ENCODE peak calls at places on chromosome 22, in eight cellular contexts. One of them, this sample, is unnamed.

GRCh38 chr22:39962071-39962470 is 1.9 kb downstream of the TMA7B start:
- DNase-seq in stimulated activated naive CD4-positive, alpha-beta T cell: no peak
- DNase-seq in Right ventricle myocardium superior: no peak
- DNase-seq in heart right ventricle: no peak
- DNase-seq in NCI-H1930: no peak
- DNase-seq in CD8-positive, alpha-beta memory T cell: no peak
- DNase-seq in activated T-helper 1 cell treated with anti-CD3 and anti-CD28 coated beads, Interleukin-2, amount 50 U/mL, for 16 hours: no peak
- DNase-seq in nephron progenitor cell: no peak
- DNase-seq in this sample: no peak

GRCh38 chr22:49077586-49077985 is 750.1 kb downstream of the BRD1 start:
- DNase-seq in nephron progenitor cell: no peak
- DNase-seq in heart right ventricle: no peak
- DNase-seq in Right ventricle myocardium superior: no peak
- DNase-seq in activated T-helper 1 cell treated with anti-CD3 and anti-CD28 coated beads, Interleukin-2, amount 50 U/mL, for 16 hours: no peak
- DNase-seq in stimulated activated naive CD4-positive, alpha-beta T cell: no peak
- DNase-seq in CD8-positive, alpha-beta memory T cell: no peak
- DNase-seq in NCI-H1930: no peak
- DNase-seq in this sample: no peak

GRCh38 chr22:26364066-26365015 is 64.7 kb upstream of the ASPHD2 start:
- DNase-seq in stimulated activated naive CD4-positive, alpha-beta T cell: peak; percentile 50
- DNase-seq in CD8-positive, alpha-beta memory T cell: peak; percentile 22
- DNase-seq in nephron progenitor cell: peak; percentile 70
- DNase-seq in heart right ventricle: peak; percentile 17
- DNase-seq in NCI-H1930: peak; percentile 68
- DNase-seq in Right ventricle myocardium superior: peak; percentile 47
- DNase-seq in activated T-helper 1 cell treated with anti-CD3 and anti-CD28 coated beads, Interleukin-2, amount 50 U/mL, for 16 hours: peak; percentile 17
- DNase-seq in this sample: peak; percentile 62

GRCh38 chr22:20763630-20764029 is 10.3 kb upstream of the SERPIND1 start:
- DNase-seq in NCI-H1930: no peak
- DNase-seq in activated T-helper 1 cell treated with anti-CD3 and anti-CD28 coated beads, Interleukin-2, amount 50 U/mL, for 16 hours: no peak
- DNase-seq in CD8-positive, alpha-beta memory T cell: no peak
- DNase-seq in stimulated activated naive CD4-positive, alpha-beta T cell: no peak
- DNase-seq in heart right ventricle: no peak
- DNase-seq in Right ventricle myocardium superior: no peak
- DNase-seq in nephron progenitor cell: no peak
- DNase-seq in this sample: no peak

GRCh38 chr22:47967841-47968240 is 1205.4 kb downstream of the TBC1D22A start:
- DNase-seq in stimulated activated naive CD4-positive, alpha-beta T cell: no peak
- DNase-seq in heart right ventricle: no peak
- DNase-seq in nephron progenitor cell: no peak
- DNase-seq in Right ventricle myocardium superior: no peak
- DNase-seq in NCI-H1930: no peak
- DNase-seq in activated T-helper 1 cell treated with anti-CD3 and anti-CD28 coated beads, Interleukin-2, amount 50 U/mL, for 16 hours: no peak
- DNase-seq in CD8-positive, alpha-beta memory T cell: no peak
- DNase-seq in this sample: no peak

GRCh38 chr22:24159650-24160049 is 21.6 kb upstream of the SUSD2 start:
- DNase-seq in heart right ventricle: no peak
- DNase-seq in stimulated activated naive CD4-positive, alpha-beta T cell: no peak
- DNase-seq in Right ventricle myocardium superior: peak; percentile 59
- DNase-seq in activated T-helper 1 cell treated with anti-CD3 and anti-CD28 coated beads, Interleukin-2, amount 50 U/mL, for 16 hours: no peak
- DNase-seq in NCI-H1930: no peak
- DNase-seq in CD8-positive, alpha-beta memory T cell: no peak
- DNase-seq in nephron progenitor cell: no peak
- DNase-seq in this sample: no peak

GRCh38 chr22:43257549-43257948 is 70.6 kb upstream of the TTLL12 start:
- DNase-seq in CD8-positive, alpha-beta memory T cell: no peak
- DNase-seq in nephron progenitor cell: no peak
- DNase-seq in Right ventricle myocardium superior: no peak
- DNase-seq in NCI-H1930: no peak
- DNase-seq in heart right ventricle: no peak
- DNase-seq in activated T-helper 1 cell treated with anti-CD3 and anti-CD28 coated beads, Interleukin-2, amount 50 U/mL, for 16 hours: no peak
- DNase-seq in stimulated activated naive CD4-positive, alpha-beta T cell: no peak
- DNase-seq in this sample: no peak

GRCh38 chr22:47625013-47625385 is 862.5 kb downstream of the TBC1D22A start:
- DNase-seq in activated T-helper 1 cell treated with anti-CD3 and anti-CD28 coated beads, Interleukin-2, amount 50 U/mL, for 16 hours: no peak
- DNase-seq in stimulated activated naive CD4-positive, alpha-beta T cell: no peak
- DNase-seq in CD8-positive, alpha-beta memory T cell: no peak
- DNase-seq in NCI-H1930: no peak
- DNase-seq in heart right ventricle: no peak
- DNase-seq in Right ventricle myocardium superior: no peak
- DNase-seq in nephron progenitor cell: no peak
- DNase-seq in this sample: no peak

GRCh38 chr22:32572741-32573140 is 98.1 kb downstream of the FBXO7 start:
- DNase-seq in CD8-positive, alpha-beta memory T cell: no peak
- DNase-seq in activated T-helper 1 cell treated with anti-CD3 and anti-CD28 coated beads, Interleukin-2, amount 50 U/mL, for 16 hours: no peak
- DNase-seq in nephron progenitor cell: no peak
- DNase-seq in NCI-H1930: no peak
- DNase-seq in stimulated activated naive CD4-positive, alpha-beta T cell: no peak
- DNase-seq in Right ventricle myocardium superior: no peak
- DNase-seq in heart right ventricle: no peak
- DNase-seq in this sample: no peak

GRCh38 chr22:26599505-26599904 is 9.6 kb upstream of the TPST2 start:
- DNase-seq in stimulated activated naive CD4-positive, alpha-beta T cell: no peak
- DNase-seq in heart right ventricle: no peak
- DNase-seq in activated T-helper 1 cell treated with anti-CD3 and anti-CD28 coated beads, Interleukin-2, amount 50 U/mL, for 16 hours: no peak
- DNase-seq in Right ventricle myocardium superior: no peak
- DNase-seq in CD8-positive, alpha-beta memory T cell: no peak
- DNase-seq in nephron progenitor cell: no peak
- DNase-seq in NCI-H1930: no peak
- DNase-seq in this sample: no peak

GRCh38 chr22:28882545-28882877 is 861 bp upstream of the ZNRF3 start:
- DNase-seq in CD8-positive, alpha-beta memory T cell: no peak
- DNase-seq in nephron progenitor cell: no peak
- DNase-seq in Right ventricle myocardium superior: no peak
- DNase-seq in stimulated activated naive CD4-positive, alpha-beta T cell: no peak
- DNase-seq in activated T-helper 1 cell treated with anti-CD3 and anti-CD28 coated beads, Interleukin-2, amount 50 U/mL, for 16 hours: no peak
- DNase-seq in heart right ventricle: no peak
- DNase-seq in NCI-H1930: no peak
- DNase-seq in this sample: no peak

GRCh38 chr22:24583221-24583971 is 9.5 kb downstream of the LRRC75B start:
- DNase-seq in nephron progenitor cell: no peak
- DNase-seq in CD8-positive, alpha-beta memory T cell: no peak
- DNase-seq in Right ventricle myocardium superior: no peak
- DNase-seq in NCI-H1930: no peak
- DNase-seq in heart right ventricle: peak; percentile 40
- DNase-seq in stimulated activated naive CD4-positive, alpha-beta T cell: no peak
- DNase-seq in activated T-helper 1 cell treated with anti-CD3 and anti-CD28 coated beads, Interleukin-2, amount 50 U/mL, for 16 hours: no peak
- DNase-seq in this sample: no peak

GRCh38 chr22:46574438-46574992 is 37.1 kb upstream of the CELSR1 start:
- DNase-seq in stimulated activated naive CD4-positive, alpha-beta T cell: no peak
- DNase-seq in NCI-H1930: no peak
- DNase-seq in activated T-helper 1 cell treated with anti-CD3 and anti-CD28 coated beads, Interleukin-2, amount 50 U/mL, for 16 hours: no peak
- DNase-seq in nephron progenitor cell: no peak
- DNase-seq in heart right ventricle: no peak
- DNase-seq in CD8-positive, alpha-beta memory T cell: no peak
- DNase-seq in Right ventricle myocardium superior: peak; percentile 28
- DNase-seq in this sample: no peak

GRCh38 chr22:24466831-24467249 is 28.3 kb upstream of the UPB1 start:
- DNase-seq in CD8-positive, alpha-beta memory T cell: no peak
- DNase-seq in NCI-H1930: no peak
- DNase-seq in Right ventricle myocardium superior: no peak
- DNase-seq in stimulated activated naive CD4-positive, alpha-beta T cell: no peak
- DNase-seq in nephron progenitor cell: no peak
- DNase-seq in heart right ventricle: no peak
- DNase-seq in activated T-helper 1 cell treated with anti-CD3 and anti-CD28 coated beads, Interleukin-2, amount 50 U/mL, for 16 hours: no peak
- DNase-seq in this sample: no peak

GRCh38 chr22:17903564-17904295 is 120.6 kb downstream of the MICAL3 start:
- DNase-seq in heart right ventricle: peak; percentile 28
- DNase-seq in activated T-helper 1 cell treated with anti-CD3 and anti-CD28 coated beads, Interleukin-2, amount 50 U/mL, for 16 hours: no peak
- DNase-seq in CD8-positive, alpha-beta memory T cell: no peak
- DNase-seq in nephron progenitor cell: no peak
- DNase-seq in stimulated activated naive CD4-positive, alpha-beta T cell: no peak
- DNase-seq in NCI-H1930: no peak
- DNase-seq in Right ventricle myocardium superior: no peak
- DNase-seq in this sample: no peak

GRCh38 chr22:30538280-30538679 is 8.3 kb downstream of the SEC14L6 start:
- DNase-seq in Right ventricle myocardium superior: no peak
- DNase-seq in nephron progenitor cell: no peak
- DNase-seq in activated T-helper 1 cell treated with anti-CD3 and anti-CD28 coated beads, Interleukin-2, amount 50 U/mL, for 16 hours: no peak
- DNase-seq in NCI-H1930: no peak
- DNase-seq in stimulated activated naive CD4-positive, alpha-beta T cell: no peak
- DNase-seq in heart right ventricle: no peak
- DNase-seq in CD8-positive, alpha-beta memory T cell: no peak
- DNase-seq in this sample: no peak

GRCh38 chr22:32082331-32082730 is 39.3 kb downstream of the SLC5A1 start:
- DNase-seq in CD8-positive, alpha-beta memory T cell: no peak
- DNase-seq in heart right ventricle: no peak
- DNase-seq in nephron progenitor cell: no peak
- DNase-seq in activated T-helper 1 cell treated with anti-CD3 and anti-CD28 coated beads, Interleukin-2, amount 50 U/mL, for 16 hours: no peak
- DNase-seq in stimulated activated naive CD4-positive, alpha-beta T cell: no peak
- DNase-seq in Right ventricle myocardium superior: no peak
- DNase-seq in NCI-H1930: no peak
- DNase-seq in this sample: no peak

GRCh38 chr22:37182949-37183245 is 5.2 kb downstream of the C1QTNF6 start:
- DNase-seq in CD8-positive, alpha-beta memory T cell: no peak
- DNase-seq in NCI-H1930: no peak
- DNase-seq in nephron progenitor cell: no peak
- DNase-seq in heart right ventricle: no peak
- DNase-seq in Right ventricle myocardium superior: no peak
- DNase-seq in activated T-helper 1 cell treated with anti-CD3 and anti-CD28 coated beads, Interleukin-2, amount 50 U/mL, for 16 hours: no peak
- DNase-seq in stimulated activated naive CD4-positive, alpha-beta T cell: no peak
- DNase-seq in this sample: peak; percentile 6

GRCh38 chr22:42277988-42278776 is 7.7 kb upstream of the TCF20 start:
- DNase-seq in heart right ventricle: no peak
- DNase-seq in stimulated activated naive CD4-positive, alpha-beta T cell: peak; percentile 13
- DNase-seq in CD8-positive, alpha-beta memory T cell: no peak
- DNase-seq in Right ventricle myocardium superior: no peak
- DNase-seq in activated T-helper 1 cell treated with anti-CD3 and anti-CD28 coated beads, Interleukin-2, amount 50 U/mL, for 16 hours: no peak
- DNase-seq in NCI-H1930: no peak
- DNase-seq in nephron progenitor cell: no peak
- DNase-seq in this sample: peak; percentile 46

GRCh38 chr22:49668402-49668801 is 159.3 kb downstream of the BRD1 start:
- DNase-seq in activated T-helper 1 cell treated with anti-CD3 and anti-CD28 coated beads, Interleukin-2, amount 50 U/mL, for 16 hours: no peak
- DNase-seq in CD8-positive, alpha-beta memory T cell: no peak
- DNase-seq in stimulated activated naive CD4-positive, alpha-beta T cell: no peak
- DNase-seq in nephron progenitor cell: no peak
- DNase-seq in heart right ventricle: no peak
- DNase-seq in NCI-H1930: no peak
- DNase-seq in Right ventricle myocardium superior: no peak
- DNase-seq in this sample: no peak

GRCh38 chr22:47442821-47443220 is 680.4 kb downstream of the TBC1D22A start:
- DNase-seq in activated T-helper 1 cell treated with anti-CD3 and anti-CD28 coated beads, Interleukin-2, amount 50 U/mL, for 16 hours: no peak
- DNase-seq in CD8-positive, alpha-beta memory T cell: no peak
- DNase-seq in NCI-H1930: no peak
- DNase-seq in Right ventricle myocardium superior: no peak
- DNase-seq in nephron progenitor cell: no peak
- DNase-seq in heart right ventricle: no peak
- DNase-seq in stimulated activated naive CD4-positive, alpha-beta T cell: no peak
- DNase-seq in this sample: no peak

GRCh38 chr22:44646141-44646540 is 55.9 kb upstream of the PRR5 start:
- DNase-seq in Right ventricle myocardium superior: no peak
- DNase-seq in nephron progenitor cell: no peak
- DNase-seq in activated T-helper 1 cell treated with anti-CD3 and anti-CD28 coated beads, Interleukin-2, amount 50 U/mL, for 16 hours: no peak
- DNase-seq in stimulated activated naive CD4-positive, alpha-beta T cell: no peak
- DNase-seq in NCI-H1930: no peak
- DNase-seq in CD8-positive, alpha-beta memory T cell: no peak
- DNase-seq in heart right ventricle: no peak
- DNase-seq in this sample: no peak

GRCh38 chr22:19607198-19608113 is 83.2 kb upstream of the CLDN5 start:
- DNase-seq in heart right ventricle: no peak
- DNase-seq in stimulated activated naive CD4-positive, alpha-beta T cell: peak; percentile 72
- DNase-seq in NCI-H1930: no peak
- DNase-seq in nephron progenitor cell: no peak
- DNase-seq in activated T-helper 1 cell treated with anti-CD3 and anti-CD28 coated beads, Interleukin-2, amount 50 U/mL, for 16 hours: peak; percentile 8
- DNase-seq in CD8-positive, alpha-beta memory T cell: no peak
- DNase-seq in Right ventricle myocardium superior: no peak
- DNase-seq in this sample: peak; percentile 65

GRCh38 chr22:21718492-21718891 is 17.1 kb downstream of the YPEL1 start:
- DNase-seq in heart right ventricle: no peak
- DNase-seq in Right ventricle myocardium superior: peak; percentile 2
- DNase-seq in stimulated activated naive CD4-positive, alpha-beta T cell: no peak
- DNase-seq in nephron progenitor cell: no peak
- DNase-seq in NCI-H1930: no peak
- DNase-seq in CD8-positive, alpha-beta memory T cell: no peak
- DNase-seq in activated T-helper 1 cell treated with anti-CD3 and anti-CD28 coated beads, Interleukin-2, amount 50 U/mL, for 16 hours: no peak
- DNase-seq in this sample: no peak

GRCh38 chr22:38097557-38098409 is 12.7 kb downstream of the BAIAP2L2 start:
- DNase-seq in CD8-positive, alpha-beta memory T cell: no peak
- DNase-seq in activated T-helper 1 cell treated with anti-CD3 and anti-CD28 coated beads, Interleukin-2, amount 50 U/mL, for 16 hours: no peak
- DNase-seq in heart right ventricle: no peak
- DNase-seq in stimulated activated naive CD4-positive, alpha-beta T cell: no peak
- DNase-seq in nephron progenitor cell: peak; percentile 76
- DNase-seq in Right ventricle myocardium superior: peak; percentile 36
- DNase-seq in NCI-H1930: no peak
- DNase-seq in this sample: no peak

GRCh38 chr22:45903355-45904149 is 73.4 kb downstream of the WNT7B start:
- DNase-seq in Right ventricle myocardium superior: no peak
- DNase-seq in activated T-helper 1 cell treated with anti-CD3 and anti-CD28 coated beads, Interleukin-2, amount 50 U/mL, for 16 hours: no peak
- DNase-seq in nephron progenitor cell: peak; percentile 43
- DNase-seq in CD8-positive, alpha-beta memory T cell: no peak
- DNase-seq in stimulated activated naive CD4-positive, alpha-beta T cell: no peak
- DNase-seq in heart right ventricle: peak; percentile 38
- DNase-seq in NCI-H1930: no peak
- DNase-seq in this sample: no peak

GRCh38 chr22:42673898-42674390 is 24.8 kb upstream of the CYB5R3 start:
- DNase-seq in NCI-H1930: no peak
- DNase-seq in heart right ventricle: no peak
- DNase-seq in nephron progenitor cell: no peak
- DNase-seq in CD8-positive, alpha-beta memory T cell: no peak
- DNase-seq in stimulated activated naive CD4-positive, alpha-beta T cell: no peak
- DNase-seq in activated T-helper 1 cell treated with anti-CD3 and anti-CD28 coated beads, Interleukin-2, amount 50 U/mL, for 16 hours: no peak
- DNase-seq in Right ventricle myocardium superior: no peak
- DNase-seq in this sample: no peak

GRCh38 chr22:19357270-19358105 is 66.0 kb upstream of the CLTCL1 start:
- DNase-seq in heart right ventricle: no peak
- DNase-seq in Right ventricle myocardium superior: no peak
- DNase-seq in NCI-H1930: no peak
- DNase-seq in CD8-positive, alpha-beta memory T cell: no peak
- DNase-seq in activated T-helper 1 cell treated with anti-CD3 and anti-CD28 coated beads, Interleukin-2, amount 50 U/mL, for 16 hours: no peak
- DNase-seq in stimulated activated naive CD4-positive, alpha-beta T cell: no peak
- DNase-seq in nephron progenitor cell: no peak
- DNase-seq in this sample: no peak

GRCh38 chr22:35230839-35231584 is 26.3 kb upstream of the HMGXB4 start:
- DNase-seq in heart right ventricle: no peak
- DNase-seq in Right ventricle myocardium superior: no peak
- DNase-seq in stimulated activated naive CD4-positive, alpha-beta T cell: no peak
- DNase-seq in NCI-H1930: peak; percentile 70
- DNase-seq in activated T-helper 1 cell treated with anti-CD3 and anti-CD28 coated beads, Interleukin-2, amount 50 U/mL, for 16 hours: no peak
- DNase-seq in CD8-positive, alpha-beta memory T cell: no peak
- DNase-seq in nephron progenitor cell: no peak
- DNase-seq in this sample: no peak

GRCh38 chr22:40323681-40324083 is 22.6 kb upstream of the ADSL start:
- DNase-seq in heart right ventricle: no peak
- DNase-seq in NCI-H1930: no peak
- DNase-seq in nephron progenitor cell: no peak
- DNase-seq in CD8-positive, alpha-beta memory T cell: no peak
- DNase-seq in stimulated activated naive CD4-positive, alpha-beta T cell: peak; percentile 60
- DNase-seq in activated T-helper 1 cell treated with anti-CD3 and anti-CD28 coated beads, Interleukin-2, amount 50 U/mL, for 16 hours: no peak
- DNase-seq in Right ventricle myocardium superior: no peak
- DNase-seq in this sample: no peak

GRCh38 chr22:37976547-37976946 is 7.8 kb downstream of the SOX10 start:
- DNase-seq in heart right ventricle: no peak
- DNase-seq in NCI-H1930: no peak
- DNase-seq in stimulated activated naive CD4-positive, alpha-beta T cell: no peak
- DNase-seq in activated T-helper 1 cell treated with anti-CD3 and anti-CD28 coated beads, Interleukin-2, amount 50 U/mL, for 16 hours: no peak
- DNase-seq in Right ventricle myocardium superior: no peak
- DNase-seq in nephron progenitor cell: no peak
- DNase-seq in CD8-positive, alpha-beta memory T cell: no peak
- DNase-seq in this sample: no peak

GRCh38 chr22:30325065-30325720 is 1.5 kb downstream of the TBC1D10A start:
- DNase-seq in CD8-positive, alpha-beta memory T cell: no peak
- DNase-seq in NCI-H1930: no peak
- DNase-seq in Right ventricle myocardium superior: peak; percentile 38
- DNase-seq in stimulated activated naive CD4-positive, alpha-beta T cell: no peak
- DNase-seq in heart right ventricle: no peak
- DNase-seq in activated T-helper 1 cell treated with anti-CD3 and anti-CD28 coated beads, Interleukin-2, amount 50 U/mL, for 16 hours: no peak
- DNase-seq in nephron progenitor cell: no peak
- DNase-seq in this sample: peak; percentile 28

GRCh38 chr22:23263651-23264555 is 83.6 kb downstream of the BCR start:
- DNase-seq in Right ventricle myocardium superior: no peak
- DNase-seq in activated T-helper 1 cell treated with anti-CD3 and anti-CD28 coated beads, Interleukin-2, amount 50 U/mL, for 16 hours: peak; percentile 19
- DNase-seq in heart right ventricle: no peak
- DNase-seq in CD8-positive, alpha-beta memory T cell: peak; percentile 54
- DNase-seq in stimulated activated naive CD4-positive, alpha-beta T cell: peak; percentile 4
- DNase-seq in nephron progenitor cell: no peak
- DNase-seq in NCI-H1930: no peak
- DNase-seq in this sample: no peak

GRCh38 chr22:45446216-45446615 is 32.7 kb downstream of the RIBC2 start:
- DNase-seq in nephron progenitor cell: no peak
- DNase-seq in heart right ventricle: no peak
- DNase-seq in CD8-positive, alpha-beta memory T cell: no peak
- DNase-seq in activated T-helper 1 cell treated with anti-CD3 and anti-CD28 coated beads, Interleukin-2, amount 50 U/mL, for 16 hours: no peak
- DNase-seq in NCI-H1930: no peak
- DNase-seq in stimulated activated naive CD4-positive, alpha-beta T cell: no peak
- DNase-seq in Right ventricle myocardium superior: peak; percentile 30
- DNase-seq in this sample: no peak

This sample was measured in psoas muscle.